ENCODE peak calls at places on chromosomes 13 and 19, in seven cellular contexts. Q, M, V, K, R, S and W are unnamed samples. For H3K27me3, the result is how much of the 10 kb centered on the place peaks cover.

GRCh38 chr19:40239415-40240226 is 13.1 kb upstream of the CCNP start:
- DNase-seq in Q (no peak), M (no peak), V (no peak), K (no peak), R (no peak), S (peak), W (no peak)

GRCh38 chr13:60139272-60139671 is 24.5 kb downstream of the DIAPH3 start:
- DNase-seq in Q (no peak), M (no peak), V (no peak), K (no peak), R (no peak), S (no peak), W (no peak)

GRCh38 chr19:16535381-16535780 is 6.9 kb downstream of the CHERP start:
- DNase-seq in Q (no peak), M (no peak), V (no peak), K (no peak), R (no peak), S (no peak), W (no peak)

GRCh38 chr13:111970501-111971155 is 96.3 kb upstream of the SOX1 start:
- DNase-seq in Q (no peak), M (no peak), V (no peak), K (no peak), R (no peak), S (no peak), W (no peak)

GRCh38 chr13:89375839-89376238 is 1704.7 kb downstream of the SLITRK5 start:
- DNase-seq in Q (peak), M (no peak), V (no peak), K (no peak), R (no peak), S (no peak), W (no peak)

GRCh38 chr19:4699826-4700572 is 23.6 kb downstream of the DPP9 start:
- DNase-seq in Q (no peak), M (no peak), V (no peak), K (no peak), R (no peak), S (no peak), W (no peak)

GRCh38 chr19:45117167-45117594 is 24.2 kb downstream of the PPP1R37 start:
- DNase-seq in Q (no peak), M (no peak), V (no peak), K (no peak), R (no peak), S (no peak), W (no peak)

GRCh38 chr13:110869805-110870706 is 44.8 kb downstream of the ANKRD10 start:
- DNase-seq in Q (peak), M (peak), V (peak), K (peak), R (no peak), S (peak), W (peak)

GRCh38 chr19:5498817-5499535 is 43.8 kb downstream of the ZNRF4 start:
- DNase-seq in Q (no peak), M (no peak), V (no peak), K (no peak), R (no peak), S (no peak), W (no peak)

GRCh38 chr13:30576528-30576927 is 41.2 kb upstream of the USPL1 start:
- DNase-seq in Q (peak), M (peak), V (no peak), K (no peak), R (peak), S (no peak), W (no peak)

GRCh38 chr19:57653689-57654088 is 15.0 kb upstream of the ZSCAN4 start:
- DNase-seq in Q (no peak), M (no peak), V (no peak), K (no peak), R (no peak), S (no peak), W (no peak)

GRCh38 chr13:98822238-98822606 is 69.8 kb upstream of the SLC15A1 start:
- DNase-seq in Q (no peak), M (no peak), V (no peak), K (no peak), R (no peak), S (no peak), W (no peak)

GRCh38 chr13:77492982-77493381 is 42.5 kb upstream of the SCEL start:
- DNase-seq in Q (no peak), M (no peak), V (no peak), K (no peak), R (no peak), S (no peak), W (no peak)

GRCh38 chr13:46296920-46297319 is 85.2 kb downstream of the LRRC63 start:
- DNase-seq in Q (no peak), M (peak), V (no peak), K (no peak), R (no peak), S (no peak), W (no peak)

GRCh38 chr19:39110263-39110967 is 15.2 kb upstream of the PAK4 start:
- DNase-seq in Q (peak), M (peak), V (peak), K (peak), R (peak), S (no peak), W (peak)

GRCh38 chr13:33109319-33109718 is 93.1 kb downstream of the KL start:
- DNase-seq in Q (no peak), M (no peak), V (no peak), K (no peak), R (no peak), S (no peak), W (no peak)

GRCh38 chr13:103695320-103695719 is 629.1 kb upstream of the SLC10A2 start:
- DNase-seq in Q (no peak), M (no peak), V (peak), K (no peak), R (no peak), S (no peak), W (no peak)

GRCh38 chr19:17997969-17998826 is 9.8 kb upstream of the ARRDC2 start:
- DNase-seq in Q (no peak), M (no peak), V (no peak), K (peak), R (no peak), S (no peak), W (peak)

GRCh38 chr19:10600149-10600548 is 13.0 kb upstream of the AP1M2 start:
- DNase-seq in Q (no peak), M (no peak), V (no peak), K (no peak), R (no peak), S (no peak), W (no peak)

GRCh38 chr19:38298841-38299680 is 5.0 kb upstream of the C19orf33 start:
- DNase-seq in Q (no peak), M (no peak), V (no peak), K (no peak), R (no peak), S (no peak), W (no peak)

GRCh38 chr19:41860419-41861097 is 503 bp downstream of the RPS19 start:
- DNase-seq in Q (no peak), M (no peak), V (no peak), K (no peak), R (no peak), S (no peak), W (no peak)

GRCh38 chr13:49444517-49445395 is 682 bp downstream of the SETDB2 start:
- DNase-seq in Q (no peak), M (peak), V (no peak), K (no peak), R (peak), S (no peak), W (no peak)

GRCh38 chr13:84121456-84121855 is 239.2 kb upstream of the SLITRK1 start:
- DNase-seq in Q (no peak), M (no peak), V (no peak), K (no peak), R (no peak), S (no peak), W (no peak)

GRCh38 chr13:36919206-36919832 is 719 bp downstream of the SMAD9 start:
- DNase-seq in Q (peak), M (peak), V (peak), K (peak), R (no peak), S (no peak), W (peak)
- H3K4me3 ChIP-seq in Q (peak), M (peak), V (peak), K (peak), R (no peak), S (peak), W (no peak)

GRCh38 chr13:101985321-101985720 is 416.5 kb downstream of the FGF14 start:
- DNase-seq in Q (no peak), M (no peak), V (no peak), K (no peak), R (no peak), S (no peak), W (no peak)

GRCh38 chr13:101986316-101986715 is 415.5 kb downstream of the FGF14 start:
- DNase-seq in Q (no peak), M (no peak), V (no peak), K (no peak), R (no peak), S (no peak), W (no peak)

GRCh38 chr13:101978546-101979315 is 423.1 kb downstream of the FGF14 start:
- DNase-seq in Q (no peak), M (no peak), V (no peak), K (no peak), R (no peak), S (no peak), W (no peak)

GRCh38 chr13:101979825-101980224 is 422.0 kb downstream of the FGF14 start:
- DNase-seq in Q (no peak), M (no peak), V (no peak), K (no peak), R (no peak), S (no peak), W (no peak)

GRCh38 chr13:101982903-101983302 is 418.9 kb downstream of the FGF14 start:
- DNase-seq in Q (no peak), M (no peak), V (no peak), K (no peak), R (no peak), S (no peak), W (no peak)
- TF ChIP-seq CTCF in Q (no peak), M (no peak), V (no peak), K (no peak), R (no peak), S (no peak), W (no peak)

GRCh38 chr13:108993346-108993745 is 363.9 kb downstream of the MYO16 start:
- DNase-seq in Q (no peak), M (no peak), V (no peak), K (no peak), R (no peak), S (no peak), W (no peak)
- H3K27me3 ChIP-seq in Q (under half), M (under half), V (under half), K (under half), R (under half), S (under half), W (under half)

GRCh38 chr13:40980466-40980865 is 38.6 kb downstream of the ELF1 start:
- DNase-seq in Q (no peak), M (no peak), V (no peak), K (no peak), R (no peak), S (no peak), W (no peak)

GRCh38 chr13:40982772-40983171 is 36.3 kb downstream of the ELF1 start:
- DNase-seq in Q (peak), M (peak), V (no peak), K (no peak), R (peak), S (no peak), W (peak)

GRCh38 chr13:40981361-40981760 is 37.8 kb downstream of the ELF1 start:
- DNase-seq in Q (no peak), M (no peak), V (no peak), K (no peak), R (no peak), S (no peak), W (no peak)

GRCh38 chr13:40983269-40983668 is 35.8 kb downstream of the ELF1 start:
- DNase-seq in Q (no peak), M (no peak), V (no peak), K (no peak), R (no peak), S (no peak), W (no peak)

GRCh38 chr13:40981949-40982348 is 37.2 kb downstream of the ELF1 start:
- DNase-seq in Q (no peak), M (no peak), V (no peak), K (no peak), R (no peak), S (no peak), W (no peak)
- H3K4me3 ChIP-seq in Q (peak), M (peak), V (peak), K (peak), R (peak), S (peak), W (no peak)

GRCh38 chr13:22049384-22049783 is 378.5 kb downstream of the FGF9 start:
- DNase-seq in Q (no peak), M (no peak), V (no peak), K (no peak), R (no peak), S (no peak), W (no peak)
- TF ChIP-seq CTCF in Q (no peak), M (no peak), V (no peak), K (no peak), R (no peak), S (no peak), W (no peak)

GRCh38 chr19:19257137-19257536 is 16.0 kb downstream of the TM6SF2 start:
- DNase-seq in Q (no peak), M (no peak), V (no peak), K (no peak), R (no peak), S (no peak), W (no peak)

GRCh38 chr19:19256072-19256969 is 16.8 kb downstream of the TM6SF2 start:
- DNase-seq in Q (no peak), M (no peak), V (no peak), K (no peak), R (no peak), S (no peak), W (no peak)

GRCh38 chr19:19259741-19260140 is 13.4 kb downstream of the TM6SF2 start:
- DNase-seq in Q (no peak), M (no peak), V (no peak), K (no peak), R (no peak), S (no peak), W (no peak)

GRCh38 chr19:19258589-19259338 is 14.3 kb downstream of the TM6SF2 start:
- DNase-seq in Q (no peak), M (no peak), V (no peak), K (no peak), R (no peak), S (no peak), W (no peak)

DNA sequence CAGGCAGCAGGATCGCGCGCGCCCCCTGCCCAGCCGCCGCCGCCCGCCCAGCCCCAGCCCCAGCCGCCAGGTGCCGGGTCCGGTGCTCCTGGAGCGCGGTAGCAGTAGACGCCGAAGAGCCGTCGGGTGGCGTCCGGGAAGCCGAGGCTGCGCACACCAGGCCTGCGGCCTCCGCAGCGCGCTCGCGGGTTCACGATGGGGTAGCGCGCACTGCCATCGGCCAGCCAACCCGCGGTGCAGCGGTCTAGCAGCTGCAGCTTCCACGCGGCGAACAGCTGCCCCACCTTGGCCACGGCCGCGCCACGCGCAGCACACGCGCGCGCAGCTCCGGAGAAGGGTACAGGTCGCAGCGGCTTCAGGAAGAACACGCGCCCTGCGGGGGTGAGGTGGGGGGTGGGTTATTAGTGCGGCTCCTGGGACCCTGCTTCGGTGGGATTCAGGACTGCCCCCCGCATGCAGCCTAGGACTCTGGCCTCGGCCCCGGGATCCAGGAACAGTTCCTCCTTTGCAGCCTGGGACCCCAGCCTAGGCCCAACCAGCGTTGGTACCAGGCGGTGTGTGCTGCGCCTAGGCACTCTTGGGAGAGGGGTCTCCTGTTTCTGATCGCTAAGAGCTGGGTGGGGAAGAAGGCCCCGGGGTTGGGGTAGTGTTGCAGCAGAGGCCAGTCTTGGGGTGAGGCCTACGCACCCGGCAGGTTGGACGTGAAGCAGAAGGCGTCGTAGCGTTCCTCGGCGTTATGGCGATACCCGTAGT is 15.1 kb downstream of the TM6SF2 start:
- DNase-seq in Q (no peak), M (no peak), V (no peak), K (no peak), R (no peak), S (no peak), W (no peak)
- H3K27me3 ChIP-seq in Q (half or more), M (half or more), V (half or more), K (under half), R (under half), S (under half), W (under half)

GRCh38 chr13:94716016-94716415 is 3.7 kb upstream of the SOX21 start:
- DNase-seq in Q (no peak), M (no peak), V (no peak), K (no peak), R (no peak), S (no peak), W (no peak)

GRCh38 chr13:94711561-94712286 is 621 bp downstream of the SOX21 start:
- DNase-seq in Q (no peak), M (no peak), V (no peak), K (no peak), R (no peak), S (no peak), W (peak)

GRCh38 chr13:94712812-94713555 is 639 bp upstream of the SOX21 start:
- DNase-seq in Q (no peak), M (no peak), V (no peak), K (peak), R (no peak), S (peak), W (peak)

GRCh38 chr13:94712287-94712811 is at the start of gene SOX21:
- DNase-seq in Q (no peak), M (no peak), V (no peak), K (no peak), R (no peak), S (no peak), W (no peak)

GRCh38 chr13:94713556-94714182 is 1.3 kb upstream of the SOX21 start:
- DNase-seq in Q (no peak), M (no peak), V (no peak), K (no peak), R (no peak), S (no peak), W (no peak)
- H3K4me3 ChIP-seq in Q (no peak), M (no peak), V (peak), K (peak), R (no peak), S (no peak), W (no peak)

DNA sequence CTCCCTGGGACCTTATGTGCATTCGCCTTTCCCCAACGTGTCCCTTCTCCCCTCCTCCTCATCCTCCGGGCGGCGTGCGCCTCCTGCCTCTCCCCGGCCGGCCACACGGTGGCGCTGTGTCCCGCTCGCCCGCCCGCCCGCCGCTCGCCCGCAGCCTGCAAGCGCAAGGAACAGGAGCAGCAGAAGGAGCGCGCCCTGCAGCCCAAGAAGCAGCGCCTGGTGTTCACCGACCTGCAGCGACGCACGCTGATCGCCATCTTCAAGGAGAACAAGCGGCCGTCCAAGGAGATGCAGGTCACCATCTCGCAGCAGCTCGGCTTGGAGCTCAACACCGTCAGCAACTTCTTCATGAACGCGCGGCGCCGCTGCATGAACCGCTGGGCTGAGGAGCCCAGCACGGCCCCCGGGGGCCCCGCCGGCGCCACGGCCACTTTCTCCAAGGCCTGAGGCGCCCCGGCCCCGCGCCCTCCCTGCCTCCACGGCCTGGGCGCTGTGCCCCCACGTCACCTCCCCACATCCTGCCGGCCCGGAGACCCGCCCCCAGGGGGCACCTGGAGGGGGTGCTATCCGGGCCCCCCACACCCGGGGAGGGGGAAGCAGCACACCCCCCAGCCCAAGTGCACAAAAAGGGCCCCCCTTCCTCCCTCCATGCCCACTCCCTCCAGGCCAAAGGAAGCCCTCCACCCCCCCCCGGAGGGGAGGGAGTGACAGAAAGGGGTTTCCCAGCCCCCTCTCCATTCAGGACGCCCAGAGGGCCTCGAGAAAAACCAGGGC is 21.9 kb downstream of the ONECUT3 start:
- DNase-seq in Q (no peak), M (no peak), V (no peak), K (no peak), R (no peak), S (no peak), W (no peak)
- TF ChIP-seq CTCF in Q (peak), M (no peak), V (peak), K (no peak), R (peak), S (peak), W (no peak)

GRCh38 chr13:44313674-44314073 is 60.0 kb upstream of the SERP2 start:
- DNase-seq in Q (no peak), M (no peak), V (no peak), K (no peak), R (no peak), S (no peak), W (no peak)

GRCh38 chr13:44312898-44313551 is 60.6 kb upstream of the SERP2 start:
- DNase-seq in Q (no peak), M (no peak), V (no peak), K (no peak), R (no peak), S (no peak), W (no peak)

GRCh38 chr13:44309771-44310767 is 63.6 kb upstream of the SERP2 start:
- DNase-seq in Q (peak), M (no peak), V (peak), K (peak), R (no peak), S (no peak), W (no peak)

GRCh38 chr13:44312131-44312530 is 61.5 kb upstream of the SERP2 start:
- DNase-seq in Q (no peak), M (no peak), V (no peak), K (no peak), R (no peak), S (no peak), W (no peak)

DNA sequence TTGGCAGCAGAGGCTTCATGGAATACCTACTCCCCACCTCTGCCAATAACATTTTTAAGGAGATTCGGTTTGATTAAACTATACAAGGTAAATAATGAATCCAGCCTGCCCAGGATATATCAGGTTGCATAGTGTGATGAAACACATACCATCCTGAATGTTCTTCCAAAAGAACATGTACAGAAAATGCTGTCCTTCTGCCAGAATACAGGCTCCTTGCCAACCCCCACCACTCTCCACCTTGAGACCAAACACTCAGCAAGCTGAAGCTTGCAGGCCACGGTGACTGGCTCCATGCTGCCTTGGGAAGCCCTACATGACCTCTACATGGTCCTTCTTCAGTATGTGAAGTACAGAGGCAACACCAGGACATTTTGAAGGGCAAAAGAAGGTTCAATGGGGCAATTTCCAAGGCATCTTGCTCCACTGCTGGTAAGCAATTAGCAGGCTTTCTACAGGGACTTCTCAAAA is 62.6 kb upstream of the SERP2 start:
- DNase-seq in Q (no peak), M (no peak), V (no peak), K (peak), R (no peak), S (no peak), W (no peak)
- H3K27me3 ChIP-seq in Q (under half), M (under half), V (under half), K (under half), R (under half), S (under half), W (under half)